ENCODE peak calls at places on chromosomes 7 and 10, in seven cellular contexts. R is Karpas-422; V is A549; Q is IMR-90; I is CD8-positive, alpha-beta memory T cell; Z is esophagus squamous epithelium; T is sigmoid colon. G is an unnamed sample. For H3K4me1, the result is how much of the 10 kb centered on the place peaks cover.

GRCh38 chr10:111967547-111967946 is 216.0 kb downstream of the GPAM start:
- DNase-seq in Q (no peak), Z (no peak), R (no peak), I (no peak), V (no peak), T (no peak), G (no peak)

GRCh38 chr10:34854147-34854601 is 39.1 kb upstream of the PARD3 start:
- DNase-seq in T (peak), I (no peak), V (peak), Z (no peak), Q (peak), R (no peak), G (no peak)

GRCh38 chr7:128378637-128379036 is 17.1 kb upstream of the PRRT4 start:
- DNase-seq in I (no peak), Q (no peak), V (no peak), R (no peak), T (no peak), Z (no peak), G (no peak)

GRCh38 chr10:75400769-75401568 is 595 bp downstream of the ZNF503 start:
- DNase-seq in V (peak), Q (peak), R (no peak), I (no peak), T (peak), Z (no peak), G (no peak)

GRCh38 chr7:129085148-129085547 is 30.2 kb upstream of the TNPO3 start:
- DNase-seq in I (no peak), R (no peak), T (no peak), V (no peak), Z (no peak), Q (no peak), G (no peak)

GRCh38 chr10:89301721-89302445 is at the start of gene IFIT2:
- DNase-seq in Z (no peak), R (peak), Q (peak), T (no peak), I (peak), V (peak), G (peak)

GRCh38 chr10:5563991-5564536 is 39.3 kb downstream of the CALML3 start:
- DNase-seq in V (no peak), I (peak), Q (peak), Z (no peak), T (peak), R (no peak), G (no peak)

GRCh38 chr10:125107166-125107949 is 53.0 kb downstream of the CTBP2 start:
- DNase-seq in T (no peak), R (no peak), Z (no peak), I (no peak), V (no peak), Q (no peak), G (no peak)

GRCh38 chr7:106604303-106604918 is 56.5 kb downstream of the CCDC71L start:
- DNase-seq in R (no peak), T (no peak), V (no peak), Z (no peak), Q (no peak), I (no peak), G (peak)

GRCh38 chr10:110029448-110029847 is 21.7 kb downstream of the ADD3 start:
- DNase-seq in I (no peak), Z (no peak), V (no peak), T (no peak), Q (peak), R (no peak), G (no peak)

GRCh38 chr10:77104459-77104980 is 533.1 kb downstream of the KCNMA1 start:
- DNase-seq in Z (no peak), Q (peak), V (no peak), R (no peak), T (peak), I (no peak), G (no peak)

GRCh38 chr7:158401295-158401694 is 186.3 kb downstream of the PTPRN2 start:
- DNase-seq in Z (no peak), V (no peak), T (no peak), I (no peak), R (no peak), Q (no peak), G (no peak)

GRCh38 chr10:66273966-66274519 is 651.8 kb upstream of the LRRTM3 start:
- DNase-seq in I (no peak), Q (no peak), V (no peak), Z (no peak), T (no peak), R (no peak), G (no peak)

GRCh38 chr10:16944081-16944922 is 127.1 kb upstream of the RSU1 start:
- DNase-seq in V (no peak), Z (no peak), Q (peak), T (no peak), R (no peak), I (no peak), G (no peak)

GRCh38 chr10:103879409-103879808 is 24.0 kb upstream of the SH3PXD2A start:
- DNase-seq in R (no peak), V (no peak), Q (no peak), T (no peak), I (no peak), Z (no peak), G (no peak)

GRCh38 chr7:159022238-159022993 is 122.3 kb downstream of the VIPR2 start:
- DNase-seq in R (no peak), Q (no peak), V (peak), I (peak), T (peak), Z (no peak), G (no peak)

GRCh38 chr7:122887198-122887597 is 938 bp upstream of the CADPS2 start:
- DNase-seq in R (no peak), Z (no peak), T (peak), Q (peak), I (no peak), V (peak), G (no peak)

GRCh38 chr7:37081436-37081835 is 357.1 kb upstream of the AOAH start:
- DNase-seq in Q (no peak), T (no peak), I (peak), Z (no peak), V (peak), R (no peak), G (no peak)

GRCh38 chr10:43295436-43295835 is 28.6 kb upstream of the RASGEF1A start:
- DNase-seq in V (no peak), I (peak), Q (no peak), Z (no peak), R (no peak), T (no peak), G (no peak)

GRCh38 chr7:100013328-100013676 is 2.1 kb upstream of the ZKSCAN1 start:
- DNase-seq in Q (no peak), Z (no peak), T (no peak), V (no peak), I (no peak), R (no peak), G (no peak)

DNA sequence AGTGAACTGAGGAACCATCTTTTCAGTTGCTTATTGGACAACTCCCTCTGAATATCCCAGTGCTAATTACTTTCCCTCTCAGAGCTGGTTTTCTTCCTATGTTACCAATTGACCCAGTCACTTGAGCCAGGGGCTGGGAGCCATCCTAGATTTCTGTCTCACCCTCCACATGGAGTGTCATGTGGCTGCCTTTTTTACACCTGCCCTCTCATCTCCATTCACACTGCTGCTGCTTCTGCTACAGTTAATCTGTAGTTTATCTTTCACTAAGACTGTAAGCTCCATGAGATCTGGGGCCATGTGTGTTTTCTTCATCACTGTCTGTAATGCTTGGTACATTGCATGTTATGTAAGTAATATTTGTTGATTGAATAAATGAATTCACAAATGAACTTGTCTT is 35.8 kb downstream of the VCL start:
- DNase-seq in Q (no peak), Z (no peak), R (no peak), V (no peak), I (no peak), T (no peak), G (no peak)
- H3K4me1 ChIP-seq in Q (under half), Z (half or more), R (under half), V (under half), I (under half), T (under half), G (under half)

GRCh38 chr10:122341141-122341810 is 33.2 kb upstream of the PLEKHA1 start:
- DNase-seq in Z (no peak), T (no peak), I (no peak), Q (no peak), V (no peak), R (no peak), G (no peak)

GRCh38 chr10:122343135-122343800 is 31.2 kb upstream of the PLEKHA1 start:
- DNase-seq in I (no peak), R (peak), Q (no peak), Z (no peak), V (no peak), T (no peak), G (no peak)

GRCh38 chr10:122344741-122345258 is 29.7 kb upstream of the PLEKHA1 start:
- DNase-seq in Q (peak), V (no peak), R (no peak), T (no peak), I (no peak), Z (no peak), G (no peak)

GRCh38 chr10:122343936-122344335 is 30.6 kb upstream of the PLEKHA1 start:
- DNase-seq in Z (no peak), T (no peak), V (no peak), Q (no peak), R (no peak), I (no peak), G (no peak)

GRCh38 chr10:122342293-122343134 is 32.0 kb upstream of the PLEKHA1 start:
- DNase-seq in I (peak), Z (no peak), Q (peak), R (peak), T (no peak), V (peak), G (peak)
- H3K27ac ChIP-seq in I (no peak), Z (peak), Q (no peak), R (no peak), T (peak), V (peak), G (no peak)

GRCh38 chr7:78568690-78569089 is 770.1 kb downstream of the PHTF2 start:
- DNase-seq in R (no peak), Q (no peak), T (no peak), I (no peak), Z (no peak), V (no peak), G (no peak)
- H3K4me1 ChIP-seq in R (under half), Q (under half), T (under half), I (under half), Z (under half), V (under half), G (under half)

GRCh38 chr7:73830618-73830871 is 251 bp upstream of the CLDN4 start:
- DNase-seq in I (no peak), Q (peak), T (no peak), V (no peak), R (no peak), Z (no peak), G (no peak)

GRCh38 chr7:73828972-73829371 is 1.8 kb upstream of the CLDN4 start:
- DNase-seq in Z (no peak), Q (no peak), T (no peak), I (no peak), V (no peak), R (no peak), G (no peak)

GRCh38 chr7:73830872-73831655 is at the start of gene CLDN4:
- DNase-seq in Q (no peak), R (no peak), Z (no peak), I (no peak), V (no peak), T (no peak), G (no peak)

GRCh38 chr7:73829505-73829904 is 1.3 kb upstream of the CLDN4 start:
- DNase-seq in Q (no peak), Z (no peak), T (no peak), I (no peak), R (no peak), V (no peak), G (no peak)

GRCh38 chr7:73829921-73830617 is 727 bp upstream of the CLDN4 start:
- DNase-seq in T (no peak), Z (no peak), R (no peak), V (no peak), I (no peak), Q (no peak), G (no peak)
- H3K27ac ChIP-seq in T (no peak), Z (peak), R (no peak), V (peak), I (no peak), Q (no peak), G (no peak)

GRCh38 chr7:1056006-1056784 is 11.8 kb downstream of the GPR146 start:
- DNase-seq in V (no peak), T (no peak), R (no peak), Z (no peak), I (no peak), Q (no peak), G (no peak)
- H3K4me1 ChIP-seq in V (under half), T (under half), R (under half), Z (half or more), I (under half), Q (under half), G (under half)

DNA sequence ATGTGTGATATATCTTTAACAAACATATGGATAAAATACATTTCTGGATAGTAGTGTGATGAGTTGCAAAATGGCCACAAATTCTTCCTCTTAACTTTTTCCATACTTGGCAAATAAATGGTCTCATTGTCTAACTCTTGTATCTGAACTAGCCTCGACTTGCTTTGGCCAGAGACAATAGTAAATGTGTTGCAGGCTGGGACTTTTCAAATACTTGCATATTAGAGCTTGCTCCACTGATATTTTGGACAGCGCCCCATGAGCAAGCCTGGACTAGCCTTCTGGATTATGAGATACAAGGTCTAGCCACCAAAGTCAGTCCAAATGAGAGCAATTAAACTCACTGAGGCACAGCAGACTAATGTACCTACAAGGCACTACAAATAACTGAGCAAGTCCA is 539.5 kb upstream of the KCND2 start:
- DNase-seq in T (no peak), I (no peak), R (no peak), V (no peak), Q (peak), Z (no peak), G (no peak)
- H3K27ac ChIP-seq in T (no peak), I (no peak), R (no peak), V (no peak), Q (no peak), Z (no peak), G (no peak)